ENCODE peak calls at places on chromosomes 1 and 21, in six cellular contexts. S, E, B, F, Q and R are unnamed samples.

GRCh38 chr1:200899954-200900867 is 5.5 kb downstream of the INAVA start:
- DNase-seq in S (no peak), B (no peak), F (no peak), Q (no peak), E (no peak), R (no peak)

GRCh38 chr21:38384246-38384576 is 114.1 kb downstream of the ERG start:
- DNase-seq in S (no peak), F (no peak), B (no peak), Q (no peak), E (no peak), R (no peak)

GRCh38 chr1:171606402-171606941 is 15.6 kb upstream of the MYOCOS start:
- DNase-seq in B (no peak), Q (no peak), E (peak), S (no peak), F (no peak), R (no peak)

GRCh38 chr1:12734651-12735050 is 11.3 kb upstream of the CFAP107 start:
- DNase-seq in E (no peak), F (no peak), S (no peak), Q (no peak), B (no peak), R (no peak)

GRCh38 chr21:38888956-38889605 is 83.4 kb downstream of the ETS2 start:
- DNase-seq in S (no peak), F (no peak), E (no peak), Q (no peak), B (no peak), R (no peak)

GRCh38 chr21:43574741-43575465 is 84.4 kb downstream of the HSF2BP start:
- DNase-seq in S (peak), F (no peak), B (no peak), E (peak), Q (peak), R (peak)

GRCh38 chr1:21827141-21827679 is 15.1 kb downstream of the LDLRAD2 start:
- DNase-seq in E (no peak), F (no peak), B (no peak), S (no peak), Q (no peak), R (no peak)

GRCh38 chr1:56396524-56397067 is 182.8 kb downstream of the PLPP3 start:
- DNase-seq in E (no peak), S (no peak), Q (no peak), B (no peak), F (no peak), R (no peak)

GRCh38 chr1:185739967-185740366 is 5.8 kb downstream of the HMCN1 start:
- DNase-seq in S (no peak), F (no peak), E (no peak), Q (no peak), B (no peak), R (no peak)

GRCh38 chr1:149885364-149886111 is 13.8 kb upstream of the BOLA1 start:
- DNase-seq in Q (peak), E (peak), S (peak), F (peak), B (no peak), R (peak)

GRCh38 chr1:42928859-42929258 is 29.8 kb downstream of the SLC2A1 start:
- DNase-seq in E (no peak), S (no peak), Q (peak), B (no peak), F (no peak), R (no peak)

GRCh38 chr1:233714631-233715217 is 100.8 kb downstream of the KCNK1 start:
- DNase-seq in F (no peak), B (no peak), E (no peak), S (no peak), Q (no peak), R (no peak)

GRCh38 chr1:229410692-229411433 is 23.0 kb downstream of the ACTA1 start:
- DNase-seq in S (peak), F (peak), Q (peak), B (no peak), E (peak), R (peak)

GRCh38 chr1:31396633-31397351 is 16.2 kb upstream of the SERINC2 start:
- DNase-seq in S (no peak), Q (no peak), F (no peak), E (no peak), B (no peak), R (no peak)

GRCh38 chr1:3871451-3871805 is 14.2 kb downstream of the DFFB start:
- DNase-seq in S (no peak), F (no peak), Q (no peak), E (no peak), B (no peak), R (no peak)

GRCh38 chr1:17377325-17377953 is 5.4 kb downstream of the PADI6 start:
- DNase-seq in E (no peak), F (no peak), S (no peak), B (no peak), Q (no peak), R (no peak)

GRCh38 chr1:94160811-94161210 is 39.9 kb upstream of the ABCA4 start:
- DNase-seq in S (no peak), F (peak), B (no peak), E (no peak), Q (no peak), R (no peak)

GRCh38 chr21:39441502-39442475 is 3.8 kb downstream of the LCA5L start:
- DNase-seq in F (no peak), S (no peak), Q (no peak), E (no peak), B (no peak), R (no peak)

GRCh38 chr21:38596264-38597042 is 98.2 kb upstream of the ERG start:
- DNase-seq in B (no peak), S (no peak), F (no peak), E (no peak), Q (no peak), R (no peak)

GRCh38 chr1:73604739-73605138 is 593.2 kb downstream of the LRRIQ3 start:
- DNase-seq in Q (no peak), F (no peak), E (no peak), B (no peak), S (no peak), R (no peak)